ENCODE peak calls at places on chromosomes 11 and 22, in eight cellular contexts. One of them, this sample, is unnamed.

GRCh38 chr11:75760710-75761493 is 7.7 kb upstream of the DGAT2 start:
- DNase-seq in heart right ventricle: no peak
- DNase-seq in esophagus muscularis mucosa: no peak
- DNase-seq in lung: no peak
- DNase-seq in psoas muscle: no peak
- DNase-seq in K562: no peak
- DNase-seq in lower lobe of right lung: no peak
- DNase-seq in H9: no peak
- DNase-seq in this sample: no peak

GRCh38 chr11:62902932-62903331 is 18.2 kb downstream of the CHRM1 start:
- DNase-seq in esophagus muscularis mucosa: no peak
- DNase-seq in K562: no peak
- DNase-seq in lower lobe of right lung: no peak
- DNase-seq in heart right ventricle: no peak
- DNase-seq in H9: no peak
- DNase-seq in psoas muscle: no peak
- DNase-seq in lung: no peak
- DNase-seq in this sample: no peak

GRCh38 chr22:30325724-30326703 is 727 bp downstream of the TBC1D10A start:
- DNase-seq in esophagus muscularis mucosa: no peak
- DNase-seq in heart right ventricle: peak; percentile 35
- DNase-seq in lower lobe of right lung: no peak
- DNase-seq in lung: no peak
- DNase-seq in psoas muscle: peak; percentile 60
- DNase-seq in H9: peak; percentile 37
- DNase-seq in K562: peak; percentile 48
- DNase-seq in this sample: peak; percentile 45

GRCh38 chr11:108670381-108670930 is 5.6 kb downstream of the DDX10 start:
- DNase-seq in esophagus muscularis mucosa: no peak
- DNase-seq in lung: no peak
- DNase-seq in lower lobe of right lung: no peak
- DNase-seq in H9: no peak
- DNase-seq in heart right ventricle: no peak
- DNase-seq in K562: no peak
- DNase-seq in psoas muscle: no peak
- DNase-seq in this sample: no peak

GRCh38 chr22:25874327-25874726 is 132.3 kb downstream of the MYO18B start:
- DNase-seq in H9: no peak
- DNase-seq in lower lobe of right lung: no peak
- DNase-seq in heart right ventricle: no peak
- DNase-seq in lung: no peak
- DNase-seq in psoas muscle: no peak
- DNase-seq in esophagus muscularis mucosa: no peak
- DNase-seq in K562: no peak
- DNase-seq in this sample: no peak

GRCh38 chr22:47850644-47851151 is 1088.2 kb downstream of the TBC1D22A start:
- DNase-seq in esophagus muscularis mucosa: peak; percentile 89
- DNase-seq in heart right ventricle: no peak
- DNase-seq in psoas muscle: no peak
- DNase-seq in K562: peak; percentile 1
- DNase-seq in lower lobe of right lung: no peak
- DNase-seq in lung: peak; percentile 27
- DNase-seq in H9: no peak
- DNase-seq in this sample: no peak

GRCh38 chr11:47503227-47503626 is 49.7 kb downstream of the CELF1 start:
- DNase-seq in K562: no peak
- DNase-seq in esophagus muscularis mucosa: no peak
- DNase-seq in heart right ventricle: no peak
- DNase-seq in H9: no peak
- DNase-seq in lung: no peak
- DNase-seq in lower lobe of right lung: no peak
- DNase-seq in psoas muscle: no peak
- DNase-seq in this sample: no peak

GRCh38 chr11:73783483-73784020 is 4.1 kb upstream of the MRPL48 start:
- DNase-seq in K562: no peak
- DNase-seq in psoas muscle: no peak
- DNase-seq in esophagus muscularis mucosa: no peak
- DNase-seq in lower lobe of right lung: no peak
- DNase-seq in H9: no peak
- DNase-seq in lung: no peak
- DNase-seq in heart right ventricle: no peak
- DNase-seq in this sample: no peak

GRCh38 chr22:23121026-23121823 is 20.6 kb downstream of the RSPH14 start:
- DNase-seq in lower lobe of right lung: no peak
- DNase-seq in heart right ventricle: no peak
- DNase-seq in lung: no peak
- DNase-seq in K562: no peak
- DNase-seq in esophagus muscularis mucosa: no peak
- DNase-seq in H9: no peak
- DNase-seq in psoas muscle: peak; percentile 22
- DNase-seq in this sample: no peak

GRCh38 chr11:102915044-102915375 is 40.2 kb upstream of the MMP12 start:
- DNase-seq in H9: no peak
- DNase-seq in psoas muscle: no peak
- DNase-seq in heart right ventricle: no peak
- DNase-seq in lower lobe of right lung: no peak
- DNase-seq in K562: no peak
- DNase-seq in lung: no peak
- DNase-seq in esophagus muscularis mucosa: no peak
- DNase-seq in this sample: no peak
- TF ChIP-seq CTCF in H9: no peak
- TF ChIP-seq CTCF in psoas muscle: no peak
- TF ChIP-seq CTCF in heart right ventricle: no peak
- TF ChIP-seq CTCF in lower lobe of right lung: no peak
- TF ChIP-seq CTCF in K562: no peak
- TF ChIP-seq CTCF in lung: no peak
- TF ChIP-seq CTCF in esophagus muscularis mucosa: no peak
- TF ChIP-seq CTCF in this sample: no peak

DNA sequence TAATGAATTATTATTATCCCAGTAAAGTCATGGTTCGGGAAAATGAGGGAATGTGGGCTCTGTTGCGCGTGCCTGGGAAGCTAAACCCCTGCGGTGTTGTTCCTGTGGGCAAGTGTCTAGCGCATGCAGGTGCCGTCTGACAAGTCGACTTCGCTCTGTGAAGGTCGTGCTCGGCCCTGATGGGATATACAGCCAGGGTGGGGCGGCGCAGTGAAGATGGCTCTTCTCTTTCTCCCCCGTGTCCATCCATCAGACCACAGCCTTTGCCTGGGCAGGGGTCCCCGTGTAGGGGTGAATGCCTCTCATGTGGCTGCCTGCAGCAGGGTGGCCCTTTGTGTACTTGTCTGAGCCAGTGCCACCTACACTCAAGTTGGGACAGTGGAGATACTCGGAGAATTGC is 12.8 kb upstream of the TRMU start:
- DNase-seq in K562: no peak
- DNase-seq in H9: no peak
- DNase-seq in heart right ventricle: no peak
- DNase-seq in lung: no peak
- DNase-seq in esophagus muscularis mucosa: no peak
- DNase-seq in lower lobe of right lung: no peak
- DNase-seq in psoas muscle: no peak
- DNase-seq in this sample: no peak
- H3K4me1 ChIP-seq in K562: no peaks in the 10 kb centered on the region
- H3K4me1 ChIP-seq in H9: no peaks in the 10 kb centered on the region
- H3K4me1 ChIP-seq in heart right ventricle: no peaks in the 10 kb centered on the region
- H3K4me1 ChIP-seq in lung: no peaks in the 10 kb centered on the region
- H3K4me1 ChIP-seq in esophagus muscularis mucosa: no peaks in the 10 kb centered on the region
- H3K4me1 ChIP-seq in lower lobe of right lung: no peaks in the 10 kb centered on the region
- H3K4me1 ChIP-seq in psoas muscle: no peaks in the 10 kb centered on the region
- H3K4me1 ChIP-seq in this sample: no peaks in the 10 kb centered on the region

GRCh38 chr22:32714458-32715250 is 86.9 kb upstream of the TIMP3 start:
- DNase-seq in lower lobe of right lung: no peak
- DNase-seq in esophagus muscularis mucosa: no peak
- DNase-seq in H9: no peak
- DNase-seq in heart right ventricle: no peak
- DNase-seq in lung: no peak
- DNase-seq in psoas muscle: no peak
- DNase-seq in K562: no peak
- DNase-seq in this sample: no peak
- TF ChIP-seq CTCF in lower lobe of right lung: no peak
- TF ChIP-seq CTCF in esophagus muscularis mucosa: no peak
- TF ChIP-seq CTCF in H9: no peak
- TF ChIP-seq CTCF in heart right ventricle: no peak
- TF ChIP-seq CTCF in lung: no peak
- TF ChIP-seq CTCF in psoas muscle: no peak
- TF ChIP-seq CTCF in K562: no peak
- TF ChIP-seq CTCF in this sample: no peak

GRCh38 chr22:39530692-39531331 is 1.7 kb downstream of the RPS19BP1 start:
- DNase-seq in H9: no peak
- DNase-seq in lung: no peak
- DNase-seq in K562: peak; percentile 86
- DNase-seq in lower lobe of right lung: peak; percentile 38
- DNase-seq in esophagus muscularis mucosa: no peak
- DNase-seq in heart right ventricle: no peak
- DNase-seq in psoas muscle: no peak
- DNase-seq in this sample: no peak

GRCh38 chr22:39530136-39530535 is 2.4 kb downstream of the RPS19BP1 start:
- DNase-seq in lung: no peak
- DNase-seq in psoas muscle: no peak
- DNase-seq in K562: no peak
- DNase-seq in lower lobe of right lung: peak; percentile 34
- DNase-seq in heart right ventricle: no peak
- DNase-seq in H9: no peak
- DNase-seq in esophagus muscularis mucosa: no peak
- DNase-seq in this sample: no peak

GRCh38 chr22:39534591-39535301 is 2.2 kb upstream of the RPS19BP1 start:
- DNase-seq in psoas muscle: peak; percentile 90
- DNase-seq in esophagus muscularis mucosa: peak; percentile 94
- DNase-seq in heart right ventricle: peak; percentile 81
- DNase-seq in lung: peak; percentile 83
- DNase-seq in H9: peak; percentile 90
- DNase-seq in lower lobe of right lung: peak; percentile 90
- DNase-seq in K562: peak; percentile 82
- DNase-seq in this sample: peak; percentile 90

GRCh38 chr22:39534092-39534506 is 1.6 kb upstream of the RPS19BP1 start:
- DNase-seq in H9: peak; percentile 73
- DNase-seq in esophagus muscularis mucosa: no peak
- DNase-seq in lower lobe of right lung: no peak
- DNase-seq in heart right ventricle: no peak
- DNase-seq in lung: no peak
- DNase-seq in psoas muscle: peak; percentile 51
- DNase-seq in K562: no peak
- DNase-seq in this sample: no peak

DNA sequence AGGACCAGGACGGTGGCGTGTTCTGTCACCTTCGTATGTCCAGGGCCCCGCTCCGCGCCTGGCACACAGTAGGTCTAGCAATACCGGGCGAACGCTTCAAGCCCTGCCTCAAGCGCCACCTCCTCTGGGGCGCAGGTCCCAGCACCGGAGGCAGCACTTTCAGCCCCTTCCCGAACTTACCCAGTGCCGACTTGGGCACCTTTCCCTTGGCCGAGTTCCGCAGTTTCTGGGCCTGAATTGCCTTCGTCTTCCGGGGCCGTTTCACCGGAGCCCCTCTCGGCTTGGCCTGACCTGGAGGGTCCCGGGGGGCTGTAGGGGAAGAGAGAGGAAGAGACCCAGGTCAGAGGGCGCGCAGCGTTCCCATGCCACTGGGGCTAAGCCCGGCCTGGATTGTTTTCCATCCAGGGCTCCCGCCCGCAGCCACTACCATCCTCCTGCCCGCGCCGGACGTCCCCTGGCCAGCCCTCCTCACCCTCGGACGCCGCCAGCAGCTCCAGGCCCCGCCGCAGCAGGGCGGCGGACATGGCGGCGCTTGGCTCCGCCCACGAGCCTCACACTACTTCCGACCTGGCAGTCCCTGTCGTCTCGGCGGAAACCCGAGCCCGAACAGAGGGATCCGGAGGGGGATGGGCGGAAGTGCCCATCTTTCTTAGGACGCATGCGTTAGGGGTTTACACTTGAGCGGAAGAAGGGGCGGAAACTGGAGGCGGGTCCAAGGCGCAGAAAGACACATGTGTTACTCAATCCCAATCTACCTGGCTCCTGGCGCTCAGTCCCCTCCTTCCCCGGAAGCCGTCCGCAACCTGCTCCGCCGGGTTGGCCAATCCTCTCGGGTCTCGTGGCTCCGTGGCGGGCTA is at the start of gene RPS19BP1:
- DNase-seq in H9: peak; percentile 100
- DNase-seq in esophagus muscularis mucosa: peak; percentile 99
- DNase-seq in K562: peak; percentile 99
- DNase-seq in psoas muscle: peak; percentile 100
- DNase-seq in heart right ventricle: peak; percentile 99
- DNase-seq in lung: peak; percentile 99
- DNase-seq in lower lobe of right lung: peak; percentile 99
- DNase-seq in this sample: peak; percentile 100
- H3K4me1 ChIP-seq in H9: peaks cover 3% of the 10 kb centered on the region
- H3K4me1 ChIP-seq in esophagus muscularis mucosa: peaks cover 59% of the 10 kb centered on the region
- H3K4me1 ChIP-seq in K562: peaks cover 58% of the 10 kb centered on the region
- H3K4me1 ChIP-seq in psoas muscle: peaks cover 42% of the 10 kb centered on the region
- H3K4me1 ChIP-seq in heart right ventricle: peaks cover 47% of the 10 kb centered on the region
- H3K4me1 ChIP-seq in lung: peaks cover 6% of the 10 kb centered on the region
- H3K4me1 ChIP-seq in lower lobe of right lung: peaks cover 55% of the 10 kb centered on the region
- H3K4me1 ChIP-seq in this sample: peaks cover 58% of the 10 kb centered on the region

This sample was measured in body of pancreas.